ENCODE peak calls at places on chromosomes 13 and 19, in ten cellular contexts. P is neural progenitor cell, J is NCI-H1417, T is aorta, A is NCI-H1048, O is right lobe of liver, K is T-helper 2 cell, H is IMR-90, W is memory B cell, L is stomach. S is an unnamed sample.

GRCh38 chr19:47693903-47694302 is 19.3 kb upstream of the EHD2 start:
- DNase-seq in J (no peak), A (no peak), T (no peak), L (no peak), W (no peak), O (no peak), K (no peak), H (no peak), P (no peak), S (no peak)

GRCh38 chr13:63517376-63517775 is 2101.7 kb upstream of the PCDH20 start:
- DNase-seq in P (no peak), A (no peak), L (no peak), J (peak; percentile 88), W (no peak), T (no peak), H (peak; percentile 82), O (no peak), K (no peak), S (peak; percentile 7)

GRCh38 chr19:5690955-5691204 is 785 bp downstream of the RPL36 start:
- DNase-seq in J (peak; percentile 60), P (no peak), O (peak; percentile 48), K (no peak), A (no peak), W (no peak), H (no peak), L (no peak), T (no peak), S (no peak)

GRCh38 chr13:113947321-113948033 is 26.4 kb downstream of the C13orf46 start:
- DNase-seq in H (peak; percentile 43), P (peak; percentile 30), O (no peak), A (no peak), W (no peak), K (no peak), L (peak; percentile 66), J (peak; percentile 19), T (peak; percentile 80), S (no peak)

GRCh38 chr13:113545455-113545930 is 39.1 kb upstream of the TFDP1 start:
- DNase-seq in T (no peak), P (no peak), L (no peak), O (no peak), H (peak; percentile 47), K (no peak), W (no peak), A (no peak), J (peak; percentile 70), S (peak; percentile 12)

GRCh38 chr19:33157906-33158305 is 26.0 kb downstream of the WDR88 start:
- DNase-seq in P (no peak), A (no peak), J (no peak), O (no peak), T (no peak), W (no peak), K (no peak), H (no peak), L (no peak), S (no peak)

GRCh38 chr19:12638611-12639182 is 27.8 kb downstream of the MAN2B1 start:
- DNase-seq in T (no peak), J (no peak), L (no peak), O (no peak), W (no peak), H (no peak), P (no peak), A (no peak), K (no peak), S (no peak)

GRCh38 chr19:21321996-21322395 is 7.2 kb downstream of the ZNF708 start:
- DNase-seq in T (no peak), A (no peak), L (no peak), P (no peak), W (no peak), J (no peak), H (no peak), K (no peak), O (no peak), S (no peak)

GRCh38 chr13:59441596-59442280 is 722.0 kb downstream of the DIAPH3 start:
- DNase-seq in P (no peak), K (no peak), A (no peak), O (no peak), W (no peak), H (no peak), T (no peak), L (no peak), J (no peak), S (no peak)

GRCh38 chr13:95660981-95661581 is 15.9 kb upstream of the DNAJC3 start:
- DNase-seq in H (peak; percentile 50), O (no peak), L (no peak), P (peak; percentile 56), T (no peak), K (no peak), J (peak; percentile 86), W (no peak), A (no peak), S (no peak)

GRCh38 chr13:23433171-23434153 is at the start of gene SACS:
- DNase-seq in W (no peak), H (peak; percentile 52), J (peak; percentile 88), T (no peak), L (no peak), O (no peak), P (peak; percentile 95), A (no peak), K (no peak), S (no peak)

GRCh38 chr13:108407495-108407894 is 138.0 kb downstream of the TNFSF13B start:
- DNase-seq in T (no peak), H (no peak), L (no peak), O (no peak), P (no peak), K (no peak), W (no peak), A (no peak), J (no peak), S (no peak)

GRCh38 chr19:1736280-1736679 is 17.0 kb upstream of the ONECUT3 start:
- DNase-seq in P (no peak), O (no peak), K (no peak), J (no peak), W (no peak), L (no peak), A (no peak), T (no peak), H (no peak), S (no peak)

GRCh38 chr19:20079487-20079886 is 1.7 kb downstream of the ZNF90 start:
- DNase-seq in P (peak; percentile 20), T (no peak), L (no peak), A (no peak), O (no peak), W (no peak), H (no peak), K (no peak), J (no peak), S (no peak)

GRCh38 chr13:100721885-100722512 is 47.4 kb upstream of the TMTC4 start:
- DNase-seq in P (peak; percentile 66), H (peak; percentile 50), L (peak; percentile 77), W (peak; percentile 35), A (peak; percentile 24), O (peak; percentile 64), J (peak; percentile 84), T (no peak), K (no peak), S (no peak)

GRCh38 chr13:113917523-113918371 is 53.9 kb upstream of the GAS6 start:
- DNase-seq in A (no peak), W (no peak), J (no peak), K (no peak), H (no peak), T (no peak), L (peak; percentile 23), O (no peak), P (no peak), S (no peak)

GRCh38 chr19:33773704-33774624 is 22.7 kb upstream of the KCTD15 start:
- DNase-seq in W (no peak), O (no peak), P (no peak), L (no peak), T (no peak), A (no peak), H (no peak), K (no peak), J (no peak), S (no peak)

GRCh38 chr19:45293682-45294081 is 29.0 kb downstream of the CKM start:
- DNase-seq in J (no peak), L (no peak), K (no peak), A (no peak), T (no peak), W (no peak), P (no peak), O (no peak), H (no peak), S (no peak)

GRCh38 chr13:114064516-114065140 is 67.8 kb downstream of the RASA3 start:
- DNase-seq in K (no peak), J (no peak), A (no peak), O (no peak), T (peak; percentile 70), W (no peak), P (peak; percentile 90), H (peak; percentile 40), L (peak; percentile 51), S (no peak)

GRCh38 chr19:13644648-13645047 is 119.7 kb upstream of the MRI1 start:
- DNase-seq in P (no peak), T (no peak), L (no peak), W (no peak), K (no peak), A (no peak), H (no peak), O (no peak), J (no peak), S (no peak)

GRCh38 chr13:93108111-93108581 is 118.5 kb upstream of the GPC6 start:
- DNase-seq in J (no peak), A (no peak), W (no peak), T (no peak), P (no peak), L (no peak), O (no peak), H (no peak), K (no peak), S (no peak)

GRCh38 chr13:73057284-73058025 is 1.4 kb upstream of the KLF5 start:
- DNase-seq in T (no peak), O (no peak), A (no peak), K (no peak), H (no peak), J (no peak), W (no peak), P (no peak), L (no peak), S (no peak)

GRCh38 chr13:98295371-98295770 is 118.3 kb upstream of the RNF113B start:
- DNase-seq in W (no peak), P (no peak), T (no peak), H (peak; percentile 66), J (no peak), L (no peak), K (no peak), O (no peak), A (no peak), S (no peak)

GRCh38 chr13:27960362-27961226 is 8.5 kb downstream of the CDX2 start:
- DNase-seq in K (no peak), L (peak; percentile 81), H (no peak), W (no peak), O (peak; percentile 91), P (peak; percentile 89), A (no peak), J (no peak), T (no peak), S (no peak)

GRCh38 chr13:98333481-98333880 is 156.4 kb upstream of the RNF113B start:
- DNase-seq in O (no peak), K (no peak), H (no peak), J (no peak), P (peak; percentile 45), A (no peak), L (no peak), T (no peak), W (no peak), S (no peak)

GRCh38 chr19:31955884-31956283 is 389.5 kb upstream of the ZNF507 start:
- DNase-seq in O (no peak), H (no peak), K (no peak), P (no peak), L (peak; percentile 5), T (no peak), W (no peak), A (no peak), J (no peak), S (no peak)

GRCh38 chr13:98975822-98976261 is 2.0 kb downstream of the DOCK9 start:
- DNase-seq in T (no peak), A (no peak), L (no peak), O (no peak), J (peak; percentile 48), W (no peak), K (no peak), P (peak; percentile 59), H (no peak), S (no peak)

GRCh38 chr13:44331446-44331845 is 42.2 kb upstream of the SERP2 start:
- DNase-seq in P (no peak), W (no peak), T (no peak), O (no peak), H (no peak), K (no peak), J (no peak), L (no peak), A (no peak), S (no peak)